ENCODE peak calls at places on chromosomes 6 and 20, in six cellular contexts. J, L, U, Y, R and F are unnamed samples.

GRCh38 chr6:37674161-37674560 is 23.5 kb downstream of the MDGA1 start:
- DNase-seq in R (no peak), Y (no peak), L (no peak), J (no peak), U (no peak), F (no peak)

GRCh38 chr6:14807130-14807529 is 438.7 kb upstream of the JARID2 start:
- DNase-seq in J (no peak), L (no peak), Y (no peak), R (no peak), U (no peak), F (no peak)

GRCh38 chr6:36821581-36822335 is 17.5 kb downstream of the CPNE5 start:
- DNase-seq in R (no peak), Y (no peak), U (no peak), L (no peak), J (no peak), F (no peak)

GRCh38 chr6:46486186-46486585 is 5.1 kb downstream of the RCAN2 start:
- DNase-seq in U (no peak), Y (no peak), L (no peak), R (no peak), J (no peak), F (no peak)

GRCh38 chr20:37992802-37993538 is 40.3 kb downstream of the TTI1 start:
- DNase-seq in J (no peak), L (peak), R (no peak), Y (peak), U (peak), F (peak)

GRCh38 chr6:16592550-16592892 is 168.7 kb downstream of the ATXN1 start:
- DNase-seq in R (no peak), J (no peak), Y (no peak), U (no peak), L (no peak), F (no peak)

GRCh38 chr20:13008761-13009681 is at the start of gene SPTLC3:
- DNase-seq in Y (peak), U (peak), R (no peak), J (peak), L (peak), F (peak)

GRCh38 chr20:61732511-61733210 is 333.0 kb downstream of the TAF4 start:
- DNase-seq in R (no peak), U (no peak), J (no peak), Y (no peak), L (no peak), F (no peak)

GRCh38 chr6:15017251-15017650 is 228.6 kb upstream of the JARID2 start:
- DNase-seq in J (peak), Y (no peak), L (peak), U (no peak), R (no peak), F (no peak)

GRCh38 chr20:23442436-23442835 is 3.0 kb downstream of the CSTL1 start:
- DNase-seq in J (no peak), Y (no peak), R (no peak), U (no peak), L (no peak), F (no peak)

GRCh38 chr20:25470045-25470444 is 62.6 kb downstream of the GINS1 start:
- DNase-seq in Y (no peak), U (peak), J (peak), R (no peak), L (peak), F (peak)

GRCh38 chr20:15061061-15061430 is 723.6 kb upstream of the FLRT3 start:
- DNase-seq in L (no peak), U (no peak), Y (no peak), R (no peak), J (no peak), F (no peak)